ENCODE peak calls at places on chromosomes 12 and 14, in nine cellular contexts. S is stomach, N is fibroblast of villous mesenchyme, H is AG09309, T is OCI-LY7, U is ascending aorta, F is lower lobe of right lung, Y is astrocyte of the spinal cord, J is transverse colon. A is an unnamed sample.

GRCh38 chr12:2190085-2190484 is 137.3 kb downstream of the CACNA1C start:
- DNase-seq in S (no peak), N (no peak), H (no peak), T (no peak), U (no peak), F (no peak), Y (no peak), J (no peak), A (no peak)

GRCh38 chr12:93946542-93947150 is 201.7 kb upstream of the PLXNC1 start:
- DNase-seq in S (no peak), N (no peak), H (no peak), T (no peak), U (no peak), F (no peak), Y (peak), J (no peak), A (peak)

GRCh38 chr14:23008836-23009235 is 1.1 kb downstream of the C14orf93 start:
- DNase-seq in S (no peak), N (peak), H (no peak), T (peak), U (no peak), F (no peak), Y (peak), J (no peak), A (no peak)

GRCh38 chr14:64005822-64006221 is 153.0 kb downstream of the SYNE2 start:
- DNase-seq in S (no peak), N (no peak), H (no peak), T (peak), U (no peak), F (no peak), Y (no peak), J (no peak), A (no peak)

GRCh38 chr12:47207005-47207717 is 127.4 kb upstream of the AMIGO2 start:
- DNase-seq in S (no peak), N (no peak), H (no peak), T (peak), U (no peak), F (peak), Y (no peak), J (peak), A (no peak)

GRCh38 chr14:54040851-54041250 is 84.2 kb upstream of the BMP4 start:
- DNase-seq in S (no peak), N (peak), H (no peak), T (no peak), U (no peak), F (no peak), Y (peak), J (no peak), A (peak)

GRCh38 chr14:54343276-54344121 is 53.3 kb upstream of the CDKN3 start:
- DNase-seq in S (no peak), N (peak), H (no peak), T (no peak), U (no peak), F (no peak), Y (peak), J (no peak), A (peak)

GRCh38 chr14:99001241-99001640 is 270.8 kb downstream of the BCL11B start:
- DNase-seq in S (no peak), N (no peak), H (no peak), T (no peak), U (no peak), F (no peak), Y (no peak), J (no peak), A (no peak)

GRCh38 chr12:12990700-12991468 is 9.2 kb downstream of the HEBP1 start:
- DNase-seq in S (no peak), N (peak), H (no peak), T (no peak), U (no peak), F (no peak), Y (peak), J (no peak), A (peak)

GRCh38 chr12:28961948-28962384 is 187.1 kb upstream of the FAR2 start:
- DNase-seq in S (no peak), N (peak), H (no peak), T (no peak), U (no peak), F (no peak), Y (peak), J (no peak), A (peak)

GRCh38 chr12:29794869-29795268 is 11.1 kb upstream of the TMTC1 start:
- DNase-seq in S (no peak), N (peak), H (no peak), T (no peak), U (no peak), F (no peak), Y (no peak), J (no peak), A (no peak)

GRCh38 chr12:2075558-2076195 is 22.9 kb downstream of the CACNA1C start:
- DNase-seq in S (no peak), N (no peak), H (no peak), T (no peak), U (peak), F (no peak), Y (no peak), J (no peak), A (no peak)

GRCh38 chr14:68391292-68392014 is 401.4 kb downstream of the ZFP36L1 start:
- DNase-seq in S (no peak), N (no peak), H (no peak), T (no peak), U (peak), F (no peak), Y (peak), J (no peak), A (peak)

GRCh38 chr14:95490127-95490526 is 26.3 kb downstream of the SYNE3 start:
- DNase-seq in S (no peak), N (no peak), H (no peak), T (no peak), U (no peak), F (no peak), Y (no peak), J (no peak), A (no peak)

GRCh38 chr12:91523831-91524230 is 341.2 kb upstream of the DCN start:
- DNase-seq in S (no peak), N (no peak), H (no peak), T (no peak), U (no peak), F (no peak), Y (no peak), J (no peak), A (no peak)

GRCh38 chr14:93997933-93998870 is 1.1 kb downstream of the CCDC197 start:
- DNase-seq in S (peak), N (no peak), H (no peak), T (no peak), U (no peak), F (no peak), Y (no peak), J (no peak), A (no peak)

GRCh38 chr12:30813741-30814687 is 59.3 kb upstream of the CAPRIN2 start:
- DNase-seq in S (no peak), N (peak), H (no peak), T (no peak), U (no peak), F (no peak), Y (no peak), J (no peak), A (peak)

GRCh38 chr12:69059465-69060457 is 126.8 kb upstream of the CPM start:
- DNase-seq in S (no peak), N (peak), H (peak), T (no peak), U (no peak), F (no peak), Y (peak), J (no peak), A (peak)

GRCh38 chr12:1706284-1707016 is 15.6 kb downstream of the ADIPOR2 start:
- DNase-seq in S (no peak), N (peak), H (no peak), T (no peak), U (no peak), F (no peak), Y (no peak), J (no peak), A (no peak)

GRCh38 chr12:13348464-13348863 is 151.9 kb downstream of the EMP1 start:
- DNase-seq in S (no peak), N (no peak), H (no peak), T (no peak), U (no peak), F (no peak), Y (no peak), J (no peak), A (no peak)

GRCh38 chr14:65637780-65638179 is 225.2 kb downstream of the FUT8 start:
- DNase-seq in S (no peak), N (no peak), H (no peak), T (peak), U (no peak), F (no peak), Y (peak), J (no peak), A (peak)

GRCh38 chr14:30584058-30584630 is 25.2 kb downstream of the G2E3 start:
- DNase-seq in S (no peak), N (peak), H (no peak), T (no peak), U (no peak), F (no peak), Y (no peak), J (no peak), A (no peak)

GRCh38 chr12:32917094-32917611 is 20.6 kb upstream of the PKP2 start:
- DNase-seq in S (no peak), N (peak), H (no peak), T (no peak), U (no peak), F (no peak), Y (peak), J (no peak), A (peak)

GRCh38 chr14:69133206-69134125 is 19.5 kb downstream of the DCAF5 start:
- DNase-seq in S (no peak), N (peak), H (peak), T (no peak), U (no peak), F (no peak), Y (peak), J (no peak), A (peak)

GRCh38 chr12:4203772-4204376 is 69.7 kb upstream of the CCND2 start:
- DNase-seq in S (no peak), N (no peak), H (no peak), T (no peak), U (no peak), F (no peak), Y (no peak), J (no peak), A (no peak)
- TF ChIP-seq CTCF in S (no peak), N (no peak), H (no peak), T (no peak), U (no peak), F (no peak), Y (no peak), J (no peak), A (no peak)

GRCh38 chr12:130485291-130486145 is 147.8 kb downstream of the PIWIL1 start:
- DNase-seq in S (no peak), N (no peak), H (no peak), T (no peak), U (no peak), F (no peak), Y (no peak), J (no peak), A (no peak)
- H3K4me3 ChIP-seq in S (no peak), N (no peak), H (no peak), T (no peak), U (no peak), F (no peak), Y (no peak), J (no peak), A (no peak)

GRCh38 chr14:37172024-37172869 is at the start of gene SLC25A21:
- DNase-seq in S (peak), N (peak), H (peak), T (no peak), U (peak), F (peak), Y (peak), J (peak), A (peak)
- TF ChIP-seq CTCF in S (no peak), N (no peak), H (no peak), T (no peak), U (no peak), F (peak), Y (peak), J (no peak), A (no peak)

DNA sequence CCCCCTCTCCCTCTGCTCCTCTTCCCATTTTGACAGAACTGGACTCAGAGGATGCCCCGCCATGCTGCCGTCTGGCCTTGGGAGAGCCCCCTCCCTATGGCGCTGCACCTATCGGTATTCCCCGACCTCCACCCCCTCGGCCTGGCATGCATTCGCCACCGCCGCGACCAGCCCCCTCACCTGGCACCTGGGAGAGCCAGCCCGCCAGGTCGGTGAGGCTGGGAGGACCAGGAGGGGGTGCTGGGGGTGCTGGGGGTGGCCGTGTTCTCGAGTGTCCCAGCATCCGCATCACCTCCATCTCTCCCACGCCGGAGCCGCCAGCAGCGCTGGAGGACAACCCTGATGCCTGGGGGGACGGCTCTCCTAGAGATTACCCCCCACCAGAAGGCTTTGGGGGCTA is 1.5 kb downstream of the NFATC4 start:
- DNase-seq in S (no peak), N (no peak), H (no peak), T (no peak), U (no peak), F (no peak), Y (no peak), J (peak), A (no peak)
- H3K4me3 ChIP-seq in S (no peak), N (peak), H (peak), T (no peak), U (peak), F (no peak), Y (peak), J (no peak), A (peak)